ENCODE peak calls at places on chromosome 17, in eight cellular contexts. H is AG04449; U is fibroblast of the conjunctiva; W is transverse colon; M is dorsolateral prefrontal cortex; R is activated naive CD8-positive, alpha-beta T cell treated with anti-CD3 and anti-CD28 coated beads for 36 hours; O is fibroblast of lung; L is lower lobe of right lung. F is an unnamed sample.

GRCh38 chr17:79446347-79446746 is 164.5 kb downstream of the RBFOX3 start:
- DNase-seq in W (no peak), O (no peak), L (no peak), H (no peak), R (no peak), U (no peak), M (no peak), F (no peak)

GRCh38 chr17:19284005-19284959 is 47.1 kb downstream of the EPN2 start:
- DNase-seq in M (no peak), U (no peak), R (no peak), H (no peak), W (no peak), O (no peak), L (no peak), F (no peak)

GRCh38 chr17:50842506-50843149 is 7.2 kb downstream of the WFIKKN2 start:
- DNase-seq in U (no peak), R (no peak), H (no peak), O (no peak), M (no peak), W (no peak), L (no peak), F (no peak)

GRCh38 chr17:19752216-19753048 is 4.3 kb upstream of the ALDH3A1 start:
- DNase-seq in L (no peak), U (no peak), H (no peak), W (no peak), M (no peak), O (no peak), R (no peak), F (no peak)

GRCh38 chr17:16488572-16488997 is 3.4 kb downstream of the LRRC75A start:
- DNase-seq in M (no peak), U (no peak), W (peak; percentile 53), H (no peak), L (no peak), R (no peak), O (no peak), F (no peak)

GRCh38 chr17:66636111-66636510 is 198.8 kb upstream of the CACNG5 start:
- DNase-seq in R (no peak), U (no peak), L (no peak), M (no peak), W (no peak), O (peak; percentile 73), H (no peak), F (no peak)

GRCh38 chr17:47816111-47816735 is 5.4 kb downstream of the OSBPL7 start:
- DNase-seq in L (no peak), R (no peak), M (no peak), H (no peak), W (no peak), O (no peak), U (no peak), F (no peak)

GRCh38 chr17:34763727-34764665 is 184.6 kb downstream of the TMEM132E start:
- DNase-seq in O (no peak), H (no peak), W (no peak), R (no peak), U (no peak), L (no peak), M (no peak), F (no peak)

GRCh38 chr17:31112001-31112661 is 17.4 kb downstream of the NF1 start:
- DNase-seq in O (no peak), H (no peak), M (no peak), R (no peak), U (no peak), L (no peak), W (no peak), F (no peak)

GRCh38 chr17:144936-145670 is 7.7 kb downstream of the SCGB1C2 start:
- DNase-seq in M (peak; percentile 1), W (no peak), O (no peak), U (no peak), L (peak; percentile 13), R (no peak), H (no peak), F (peak; percentile 2)

GRCh38 chr17:59093702-59094231 is 12.9 kb downstream of the TRIM37 start:
- DNase-seq in L (peak; percentile 52), O (peak; percentile 98), H (peak; percentile 94), W (peak; percentile 28), R (no peak), U (peak; percentile 70), M (no peak), F (no peak)

GRCh38 chr17:19719365-19720209 is 3.2 kb upstream of the SLC47A2 start:
- DNase-seq in W (peak; percentile 52), L (no peak), U (no peak), M (no peak), H (no peak), R (no peak), O (no peak), F (no peak)